ENCODE peak calls at places on chromosome 4, in four cellular contexts. One of them, this sample, is unnamed.

GRCh38 chr4:184769285-184769825 is 35.5 kb upstream of the CENPU start:
- DNase-seq in stimulated activated CD8-positive, alpha-beta memory T cell treated with anti-CD3 and anti-CD28 coated beads, Interleukin-15, amount 100 ng/mL, for 24 hours: no peak
- DNase-seq in HT-29: no peak
- DNase-seq in T-helper 1 cell: no peak
- DNase-seq in this sample: peak

GRCh38 chr4:147284218-147284617 is 196.7 kb upstream of the EDNRA start:
- DNase-seq in T-helper 1 cell: no peak
- DNase-seq in HT-29: no peak
- DNase-seq in stimulated activated CD8-positive, alpha-beta memory T cell treated with anti-CD3 and anti-CD28 coated beads, Interleukin-15, amount 100 ng/mL, for 24 hours: no peak
- DNase-seq in this sample: no peak

GRCh38 chr4:26360864-26361263 is 40.0 kb downstream of the RBPJ start:
- DNase-seq in stimulated activated CD8-positive, alpha-beta memory T cell treated with anti-CD3 and anti-CD28 coated beads, Interleukin-15, amount 100 ng/mL, for 24 hours: no peak
- DNase-seq in T-helper 1 cell: no peak
- DNase-seq in HT-29: no peak
- DNase-seq in this sample: no peak

GRCh38 chr4:156999175-156999517 is 27.5 kb upstream of the PDGFC start:
- DNase-seq in HT-29: peak
- DNase-seq in stimulated activated CD8-positive, alpha-beta memory T cell treated with anti-CD3 and anti-CD28 coated beads, Interleukin-15, amount 100 ng/mL, for 24 hours: no peak
- DNase-seq in T-helper 1 cell: no peak
- DNase-seq in this sample: peak

GRCh38 chr4:137998666-137999429 is 243.3 kb downstream of the SLC7A11 start:
- DNase-seq in HT-29: no peak
- DNase-seq in T-helper 1 cell: no peak
- DNase-seq in stimulated activated CD8-positive, alpha-beta memory T cell treated with anti-CD3 and anti-CD28 coated beads, Interleukin-15, amount 100 ng/mL, for 24 hours: no peak
- DNase-seq in this sample: no peak

GRCh38 chr4:153564630-153565525 is 98.7 kb downstream of the TMEM131L start:
- DNase-seq in T-helper 1 cell: no peak
- DNase-seq in HT-29: peak
- DNase-seq in stimulated activated CD8-positive, alpha-beta memory T cell treated with anti-CD3 and anti-CD28 coated beads, Interleukin-15, amount 100 ng/mL, for 24 hours: no peak
- DNase-seq in this sample: peak

GRCh38 chr4:108852691-108853090 is 89.8 kb upstream of the ETNPPL start:
- DNase-seq in HT-29: no peak
- DNase-seq in T-helper 1 cell: no peak
- DNase-seq in stimulated activated CD8-positive, alpha-beta memory T cell treated with anti-CD3 and anti-CD28 coated beads, Interleukin-15, amount 100 ng/mL, for 24 hours: no peak
- DNase-seq in this sample: no peak

GRCh38 chr4:11223261-11223660 is 205.4 kb downstream of the HS3ST1 start:
- DNase-seq in HT-29: no peak
- DNase-seq in T-helper 1 cell: no peak
- DNase-seq in stimulated activated CD8-positive, alpha-beta memory T cell treated with anti-CD3 and anti-CD28 coated beads, Interleukin-15, amount 100 ng/mL, for 24 hours: no peak
- DNase-seq in this sample: peak

GRCh38 chr4:1038948-1039492 is 27.6 kb downstream of the FGFRL1 start:
- DNase-seq in stimulated activated CD8-positive, alpha-beta memory T cell treated with anti-CD3 and anti-CD28 coated beads, Interleukin-15, amount 100 ng/mL, for 24 hours: no peak
- DNase-seq in T-helper 1 cell: no peak
- DNase-seq in HT-29: no peak
- DNase-seq in this sample: no peak

GRCh38 chr4:86302242-86302641 is 57.6 kb downstream of the MAPK10 start:
- DNase-seq in stimulated activated CD8-positive, alpha-beta memory T cell treated with anti-CD3 and anti-CD28 coated beads, Interleukin-15, amount 100 ng/mL, for 24 hours: no peak
- DNase-seq in T-helper 1 cell: no peak
- DNase-seq in HT-29: peak
- DNase-seq in this sample: no peak

GRCh38 chr4:120156115-120156718 is 89.6 kb upstream of the MAD2L1 start:
- DNase-seq in T-helper 1 cell: no peak
- DNase-seq in stimulated activated CD8-positive, alpha-beta memory T cell treated with anti-CD3 and anti-CD28 coated beads, Interleukin-15, amount 100 ng/mL, for 24 hours: no peak
- DNase-seq in HT-29: peak
- DNase-seq in this sample: peak

GRCh38 chr4:83618431-83618830 is 82.5 kb downstream of the GPAT3 start:
- DNase-seq in T-helper 1 cell: no peak
- DNase-seq in stimulated activated CD8-positive, alpha-beta memory T cell treated with anti-CD3 and anti-CD28 coated beads, Interleukin-15, amount 100 ng/mL, for 24 hours: no peak
- DNase-seq in HT-29: peak
- DNase-seq in this sample: no peak

GRCh38 chr4:168769416-168769815 is 240.6 kb downstream of the CBR4 start:
- DNase-seq in stimulated activated CD8-positive, alpha-beta memory T cell treated with anti-CD3 and anti-CD28 coated beads, Interleukin-15, amount 100 ng/mL, for 24 hours: no peak
- DNase-seq in T-helper 1 cell: no peak
- DNase-seq in HT-29: no peak
- DNase-seq in this sample: no peak

GRCh38 chr4:7649741-7650531 is 215.2 kb upstream of the PSAPL1 start:
- DNase-seq in HT-29: no peak
- DNase-seq in stimulated activated CD8-positive, alpha-beta memory T cell treated with anti-CD3 and anti-CD28 coated beads, Interleukin-15, amount 100 ng/mL, for 24 hours: peak
- DNase-seq in T-helper 1 cell: no peak
- DNase-seq in this sample: no peak

GRCh38 chr4:26682436-26682835 is 98.6 kb downstream of the TBC1D19 start:
- DNase-seq in stimulated activated CD8-positive, alpha-beta memory T cell treated with anti-CD3 and anti-CD28 coated beads, Interleukin-15, amount 100 ng/mL, for 24 hours: no peak
- DNase-seq in T-helper 1 cell: no peak
- DNase-seq in HT-29: no peak
- DNase-seq in this sample: no peak

GRCh38 chr4:68245594-68245993 is at the start of gene TMPRSS11B:
- DNase-seq in T-helper 1 cell: no peak
- DNase-seq in stimulated activated CD8-positive, alpha-beta memory T cell treated with anti-CD3 and anti-CD28 coated beads, Interleukin-15, amount 100 ng/mL, for 24 hours: no peak
- DNase-seq in HT-29: no peak
- DNase-seq in this sample: no peak

GRCh38 chr4:150033937-150034336 is 44.3 kb upstream of the DCLK2 start:
- DNase-seq in T-helper 1 cell: no peak
- DNase-seq in stimulated activated CD8-positive, alpha-beta memory T cell treated with anti-CD3 and anti-CD28 coated beads, Interleukin-15, amount 100 ng/mL, for 24 hours: no peak
- DNase-seq in HT-29: peak
- DNase-seq in this sample: peak

GRCh38 chr4:78217557-78217956 is 160.4 kb downstream of the FRAS1 start:
- DNase-seq in stimulated activated CD8-positive, alpha-beta memory T cell treated with anti-CD3 and anti-CD28 coated beads, Interleukin-15, amount 100 ng/mL, for 24 hours: no peak
- DNase-seq in HT-29: no peak
- DNase-seq in T-helper 1 cell: no peak
- DNase-seq in this sample: no peak

GRCh38 chr4:86594559-86595425 is 677 bp downstream of the PTPN13 start:
- DNase-seq in stimulated activated CD8-positive, alpha-beta memory T cell treated with anti-CD3 and anti-CD28 coated beads, Interleukin-15, amount 100 ng/mL, for 24 hours: no peak
- DNase-seq in HT-29: peak
- DNase-seq in T-helper 1 cell: no peak
- DNase-seq in this sample: peak

GRCh38 chr4:174753031-174753430 is 76.0 kb downstream of the GLRA3 start:
- DNase-seq in T-helper 1 cell: no peak
- DNase-seq in stimulated activated CD8-positive, alpha-beta memory T cell treated with anti-CD3 and anti-CD28 coated beads, Interleukin-15, amount 100 ng/mL, for 24 hours: no peak
- DNase-seq in HT-29: no peak
- DNase-seq in this sample: no peak

GRCh38 chr4:170030121-170030520 is 3.9 kb upstream of the MFAP3L start:
- DNase-seq in T-helper 1 cell: no peak
- DNase-seq in stimulated activated CD8-positive, alpha-beta memory T cell treated with anti-CD3 and anti-CD28 coated beads, Interleukin-15, amount 100 ng/mL, for 24 hours: no peak
- DNase-seq in HT-29: peak
- DNase-seq in this sample: no peak

GRCh38 chr4:14151099-14151498 is 523.6 kb upstream of the BOD1L1 start:
- DNase-seq in HT-29: no peak
- DNase-seq in stimulated activated CD8-positive, alpha-beta memory T cell treated with anti-CD3 and anti-CD28 coated beads, Interleukin-15, amount 100 ng/mL, for 24 hours: no peak
- DNase-seq in T-helper 1 cell: no peak
- DNase-seq in this sample: no peak

This sample was measured in NCI-H2171 treated with DMSO at 0.1 percent for 48 hours.